ENCODE peak calls at places on chromosomes 2 and 18, in four cellular contexts. R is Peyer's patch, L is tibial artery, G is brain microvascular endothelial cell. S is an unnamed sample.
A peak's percentile ranks its signal among the peaks of the same experiment; 100 is the strongest.

GRCh38 chr2:125169022-125169763 is 1144.1 kb downstream of the CNTNAP5 start:
- DNase-seq in R (no peak), L (no peak), G (no peak), S (no peak)

GRCh38 chr2:23486676-23487075 is 101.7 kb downstream of the KLHL29 start:
- DNase-seq in R (peak; percentile 27), G (peak; percentile 29), L (no peak), S (no peak)

GRCh38 chr2:10575566-10576300 is 114.0 kb downstream of the NOL10 start:
- DNase-seq in R (no peak), G (peak; percentile 73), L (no peak), S (no peak)

GRCh38 chr2:178266445-178266844 is 72.1 kb downstream of the OSBPL6 start:
- DNase-seq in G (no peak), L (no peak), R (no peak), S (no peak)

GRCh38 chr18:28087173-28087563 is 89.8 kb downstream of the CDH2 start:
- DNase-seq in R (no peak), G (no peak), L (no peak), S (no peak)

GRCh38 chr18:54717673-54718435 is 110.4 kb upstream of the RAB27B start:
- DNase-seq in G (no peak), R (no peak), L (no peak), S (no peak)

GRCh38 chr2:180622122-180622918 is 358.1 kb upstream of the UBE2E3 start:
- DNase-seq in R (no peak), G (peak; percentile 53), L (no peak), S (no peak)

GRCh38 chr18:48842259-48843061 is 108.3 kb downstream of the SMAD7 start:
- DNase-seq in L (no peak), R (peak; percentile 52), G (peak; percentile 66), S (no peak)

GRCh38 chr2:159549234-159549633 is 67.1 kb downstream of the BAZ2B start:
- DNase-seq in L (no peak), R (no peak), G (peak; percentile 28), S (no peak)

DNA sequence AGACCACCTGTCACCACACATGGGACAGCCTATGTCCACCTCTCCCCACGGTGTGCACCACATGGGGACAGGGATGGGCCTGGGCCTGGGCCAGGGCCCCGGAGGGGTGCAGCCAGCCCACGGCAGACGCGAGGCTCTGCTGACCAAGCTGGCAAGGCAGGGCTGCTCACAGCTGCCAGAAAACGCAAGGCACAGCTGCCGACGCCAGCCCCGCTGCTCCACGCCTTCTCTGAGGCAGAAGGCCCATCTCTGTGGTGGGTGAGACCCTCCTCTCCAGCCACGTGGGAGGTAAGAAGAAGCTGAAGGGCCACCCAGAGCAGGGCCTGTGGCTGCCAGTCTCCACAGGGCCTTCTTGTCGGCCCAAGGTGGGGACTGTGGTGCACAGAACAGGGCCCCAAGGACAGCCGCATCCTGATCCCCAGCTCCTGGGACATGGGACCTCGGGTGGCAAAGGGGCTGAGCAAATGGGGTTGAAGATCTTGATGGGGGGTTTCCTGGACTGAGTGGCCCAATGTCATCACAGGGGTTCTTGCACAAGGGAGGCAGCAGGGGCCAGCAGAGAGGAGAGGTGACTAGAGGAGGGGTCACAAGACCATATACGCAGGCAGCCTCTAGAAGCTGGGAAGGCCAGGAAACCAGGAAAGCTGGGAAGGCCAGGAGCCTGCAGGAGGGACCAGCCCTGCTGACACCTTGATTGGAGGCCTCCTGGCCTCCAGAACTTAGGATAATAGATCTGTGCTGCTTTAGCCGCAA is 72.3 kb downstream of the NDUFA10 start:
- DNase-seq in G (no peak), L (no peak), R (no peak), S (no peak)
- H3K27ac ChIP-seq in G (no peak overlapping the region), L (peak overlapping the region; percentile 83), R (peak overlapping the region; percentile 73), S (peak overlapping the region; percentile 16)

GRCh38 chr2:237024255-237024654 is 61.4 kb upstream of the COPS8 start:
- DNase-seq in R (no peak), L (no peak), G (no peak), S (no peak)

GRCh38 chr2:237025090-237025865 is 60.4 kb upstream of the COPS8 start:
- DNase-seq in L (peak; percentile 57), G (peak; percentile 96), R (peak; percentile 87), S (peak; percentile 61)

GRCh38 chr2:237030382-237030781 is 55.3 kb upstream of the COPS8 start:
- DNase-seq in G (no peak), L (no peak), R (no peak), S (no peak)

GRCh38 chr2:237027712-237028029 is 58.0 kb upstream of the COPS8 start:
- DNase-seq in R (no peak), G (no peak), L (no peak), S (no peak)

GRCh38 chr2:237026981-237027711 is 58.5 kb upstream of the COPS8 start:
- DNase-seq in G (peak; percentile 83), L (peak; percentile 80), R (peak; percentile 80), S (peak; percentile 75)
- TF ChIP-seq CTCF in G (peak; percentile 96), L (peak; percentile 85), R (peak; percentile 94), S (peak; percentile 93)

GRCh38 chr2:12203528-12203927 is 457.1 kb downstream of the LPIN1 start:
- DNase-seq in R (no peak), L (no peak), G (no peak), S (no peak)
- H3K27ac ChIP-seq in R (no peak overlapping the region), L (no peak overlapping the region), G (no peak overlapping the region), S (no peak overlapping the region)

DNA sequence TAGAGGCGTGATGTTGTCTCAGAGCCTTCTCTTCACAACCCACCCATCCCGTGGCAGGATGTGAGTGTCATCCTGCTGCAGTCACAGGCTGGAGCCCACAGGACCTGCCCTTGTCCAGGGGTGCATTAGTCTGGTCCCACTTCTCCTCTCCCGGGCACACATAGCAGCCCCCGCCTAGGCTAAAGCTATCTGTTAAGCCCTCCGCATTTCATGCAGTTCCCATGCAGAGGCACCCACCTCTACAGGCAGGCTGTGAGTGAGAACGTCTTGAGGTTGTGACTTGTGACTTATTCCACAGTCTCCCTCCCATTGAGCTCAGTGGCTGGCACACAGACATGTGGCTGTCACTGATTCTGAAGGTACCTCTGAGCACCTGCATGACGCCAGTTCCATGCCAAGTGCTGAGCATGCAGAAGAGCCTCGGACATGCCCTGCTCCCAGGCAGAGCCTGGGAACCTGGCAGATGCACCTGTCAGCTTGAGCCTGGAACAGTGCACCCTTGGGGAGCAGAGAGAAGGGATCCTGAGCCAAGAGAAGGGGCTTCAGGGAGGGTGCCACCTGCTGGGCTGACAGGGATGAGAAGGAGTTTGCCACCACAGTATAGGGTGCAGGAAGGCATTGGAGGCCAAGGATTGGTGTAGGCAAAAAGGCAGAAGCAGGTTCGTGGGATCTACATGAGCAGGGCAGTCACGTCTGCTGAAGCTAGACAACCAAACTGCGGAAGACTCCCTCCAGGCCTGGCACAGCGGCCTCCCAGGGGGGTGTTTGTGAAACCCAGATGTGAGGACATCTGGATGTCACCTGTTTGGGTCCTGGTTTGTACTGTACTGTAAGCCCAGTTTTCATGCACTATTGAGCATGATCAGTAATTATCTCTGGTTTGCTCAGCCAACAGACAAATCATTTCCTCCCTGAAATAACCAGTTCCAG is 213.6 kb downstream of the GLI2 start:
- DNase-seq in L (no peak), R (no peak), G (no peak), S (no peak)
- TF ChIP-seq CTCF in L (no peak), R (no peak), G (peak; percentile 62), S (no peak)

GRCh38 chr2:231996797-231997555 is 35.5 kb downstream of the DIS3L2 start:
- DNase-seq in G (no peak), L (no peak), R (no peak), S (no peak)
- H3K27ac ChIP-seq in G (no peak overlapping the region), L (no peak overlapping the region), R (no peak overlapping the region), S (no peak overlapping the region)

S was measured in tibial nerve.